ENCODE peak calls at places on chromosomes 1 and 21, in seven cellular contexts. O is suprapubic skin, H is stomach, W is SK-N-SH, Z is pancreas, B is upper lobe of right lung, Q is thoracic aorta. C is an unnamed sample.

GRCh38 chr1:161198877-161199431 is at the start of gene ADAMTS4:
- DNase-seq in Q (no peak), H (peak; percentile 43), B (no peak), Z (no peak), O (no peak), W (peak; percentile 43), C (no peak)

GRCh38 chr1:181448461-181448860 is 34.9 kb upstream of the CACNA1E start:
- DNase-seq in Q (no peak), W (no peak), Z (no peak), H (no peak), B (no peak), O (no peak), C (no peak)

GRCh38 chr1:2567083-2567679 is 11.0 kb downstream of the TNFRSF14 start:
- DNase-seq in H (no peak), O (no peak), Q (no peak), B (no peak), W (no peak), Z (peak; percentile 11), C (no peak)

GRCh38 chr1:221335161-221336101 is 406.5 kb downstream of the DUSP10 start:
- DNase-seq in B (no peak), Q (no peak), H (no peak), W (peak; percentile 4), Z (no peak), O (peak; percentile 79), C (peak; percentile 97)

GRCh38 chr1:7317888-7318287 is 453.2 kb upstream of the VAMP3 start:
- DNase-seq in O (no peak), Q (no peak), H (no peak), B (no peak), W (no peak), Z (no peak), C (no peak)

GRCh38 chr1:202656951-202657646 is 53.2 kb downstream of the SYT2 start:
- DNase-seq in W (no peak), B (no peak), H (no peak), O (no peak), Z (no peak), Q (no peak), C (peak; percentile 22)

GRCh38 chr1:246632584-246633168 is 66.4 kb downstream of the CNST start:
- DNase-seq in Q (no peak), O (no peak), B (no peak), H (no peak), W (no peak), Z (no peak), C (no peak)

GRCh38 chr1:37998089-37998808 is 7.1 kb downstream of the FHL3 start:
- DNase-seq in Q (no peak), O (no peak), B (no peak), W (no peak), Z (no peak), H (no peak), C (no peak)

GRCh38 chr21:43917515-43918384 is 52.7 kb downstream of the AGPAT3 start:
- DNase-seq in B (peak; percentile 37), Q (no peak), O (peak; percentile 15), W (no peak), Z (no peak), H (peak; percentile 55), C (no peak)

GRCh38 chr1:10280442-10281350 is 70.3 kb downstream of the KIF1B start:
- DNase-seq in Z (no peak), Q (no peak), O (no peak), H (no peak), W (no peak), B (no peak), C (no peak)

GRCh38 chr1:171740356-171740863 is 1.5 kb downstream of the VAMP4 start:
- DNase-seq in H (no peak), Q (no peak), W (no peak), Z (no peak), B (no peak), O (no peak), C (peak; percentile 15)

GRCh38 chr1:45321444-45321843 is 5.3 kb upstream of the HPDL start:
- DNase-seq in H (no peak), Q (no peak), B (no peak), O (no peak), Z (no peak), W (no peak), C (no peak)

GRCh38 chr1:115980998-115981993 is 5.0 kb downstream of the SLC22A15 start:
- DNase-seq in W (peak; percentile 73), Q (no peak), B (no peak), Z (no peak), H (no peak), O (no peak), C (peak; percentile 36)

GRCh38 chr21:37225440-37225839 is 41.7 kb downstream of the VPS26C start:
- DNase-seq in O (no peak), Q (no peak), Z (no peak), B (no peak), W (no peak), H (no peak), C (no peak)

GRCh38 chr1:24138481-24139158 is 4.3 kb downstream of the IL22RA1 start:
- DNase-seq in B (peak; percentile 33), W (no peak), O (no peak), Q (no peak), H (no peak), Z (no peak), C (no peak)

GRCh38 chr1:7430646-7431045 is 340.4 kb upstream of the VAMP3 start:
- DNase-seq in W (no peak), B (no peak), Q (no peak), Z (no peak), H (no peak), O (no peak), C (no peak)

GRCh38 chr21:27674037-27674436 is 707.1 kb upstream of the ADAMTS5 start:
- DNase-seq in Z (no peak), B (no peak), W (no peak), O (no peak), Q (no peak), H (no peak), C (no peak)

GRCh38 chr1:16979475-16980327 is 719 bp downstream of the MFAP2 start:
- DNase-seq in Z (no peak), W (peak; percentile 87), O (no peak), H (no peak), B (no peak), Q (no peak), C (no peak)

GRCh38 chr21:36780861-36781260 is 81.9 kb downstream of the SIM2 start:
- DNase-seq in Q (no peak), H (no peak), B (no peak), Z (no peak), W (no peak), O (no peak), C (no peak)

GRCh38 chr1:158422215-158422614 is 3.8 kb downstream of the OR10K2 start:
- DNase-seq in B (no peak), Q (no peak), H (no peak), W (no peak), Z (no peak), O (no peak), C (no peak)
- H3K4me1 ChIP-seq in B (no peaks in the 10 kb centered on the region), Q (no peaks in the 10 kb centered on the region), H (no peaks in the 10 kb centered on the region), W (no peaks in the 10 kb centered on the region), Z (no peaks in the 10 kb centered on the region), O (no peaks in the 10 kb centered on the region), C (no peaks in the 10 kb centered on the region)

GRCh38 chr1:204301171-204301957 is 58.4 kb downstream of the PLEKHA6 start:
- DNase-seq in B (no peak), Z (no peak), O (no peak), H (no peak), W (no peak), Q (no peak), C (no peak)
- H3K27me3 ChIP-seq in B (no peaks in the 10 kb centered on the region), Z (no peaks in the 10 kb centered on the region), O (no peaks in the 10 kb centered on the region), H (no peaks in the 10 kb centered on the region), W (peaks cover 20% of the 10 kb centered on the region), Q (no peaks in the 10 kb centered on the region), C (no peaks in the 10 kb centered on the region)

GRCh38 chr1:67307251-67308060 is at the start of gene IL12RB2:
- DNase-seq in B (peak; percentile 63), O (peak; percentile 79), W (peak; percentile 85), H (peak; percentile 27), Q (no peak), Z (peak; percentile 44), C (no peak)
- H3K4me3 ChIP-seq in B (peak within 1 kb of the TSS; percentile 46), O (peak within 1 kb of the TSS; percentile 70), W (peak within 1 kb of the TSS; percentile 39), H (peak within 1 kb of the TSS; percentile 50), Q (peak within 1 kb of the TSS; percentile 67), Z (peak within 1 kb of the TSS; percentile 55), C (no peak within 1 kb of the TSS)

GRCh38 chr1:219324171-219324570 is 150.5 kb downstream of the LYPLAL1 start:
- DNase-seq in Q (no peak), B (no peak), O (no peak), Z (no peak), H (no peak), W (no peak), C (no peak)

GRCh38 chr1:219326843-219327242 is 153.2 kb downstream of the LYPLAL1 start:
- DNase-seq in Z (no peak), H (no peak), Q (no peak), W (no peak), B (no peak), O (no peak), C (no peak)

GRCh38 chr1:219324629-219325367 is 151.1 kb downstream of the LYPLAL1 start:
- DNase-seq in W (no peak), H (no peak), O (no peak), B (no peak), Z (no peak), Q (no peak), C (peak; percentile 82)

GRCh38 chr1:219323426-219323825 is 149.7 kb downstream of the LYPLAL1 start:
- DNase-seq in Z (no peak), O (no peak), B (no peak), W (no peak), Q (no peak), H (no peak), C (no peak)

DNA sequence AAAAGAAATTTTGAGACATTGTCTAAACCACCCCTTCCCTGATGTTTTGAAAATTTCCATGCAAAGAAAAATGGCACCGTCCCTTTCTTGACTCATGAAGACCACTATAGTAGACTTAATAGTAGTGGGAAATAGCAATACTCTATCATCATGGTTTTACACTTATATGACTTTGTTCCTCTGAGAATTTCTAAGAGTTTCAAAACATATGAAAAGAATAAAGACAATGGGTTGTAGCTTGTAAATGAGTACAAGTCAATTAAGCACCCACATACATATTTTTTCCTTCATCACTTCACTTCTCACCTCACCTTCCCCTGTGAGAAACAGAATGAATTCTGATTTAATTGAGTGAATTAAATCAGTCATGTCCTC is 151.7 kb downstream of the LYPLAL1 start:
- DNase-seq in Q (no peak), W (no peak), Z (no peak), B (no peak), O (no peak), H (no peak), C (no peak)
- H3K4me1 ChIP-seq in Q (no peaks in the 10 kb centered on the region), W (no peaks in the 10 kb centered on the region), Z (no peaks in the 10 kb centered on the region), B (no peaks in the 10 kb centered on the region), O (no peaks in the 10 kb centered on the region), H (no peaks in the 10 kb centered on the region), C (peaks cover 17% of the 10 kb centered on the region)

GRCh38 chr21:34651642-34652041 is 17.2 kb upstream of the CLIC6 start:
- DNase-seq in H (no peak), O (no peak), Q (no peak), B (no peak), W (no peak), Z (no peak), C (no peak)
- H3K27me3 ChIP-seq in H (no peaks in the 10 kb centered on the region), O (peaks cover 11% of the 10 kb centered on the region), Q (no peaks in the 10 kb centered on the region), B (peaks cover 1% of the 10 kb centered on the region), W (peaks cover 21% of the 10 kb centered on the region), Z (no peaks in the 10 kb centered on the region), C (no peaks in the 10 kb centered on the region)

GRCh38 chr1:235069577-235070563 is 58.8 kb downstream of the TOMM20 start:
- DNase-seq in B (peak; percentile 92), Z (peak; percentile 91), H (peak; percentile 95), Q (peak; percentile 80), W (no peak), O (peak; percentile 89), C (peak; percentile 32)
- H3K4me3 ChIP-seq in B (no peak overlapping the region), Z (no peak overlapping the region), H (no peak overlapping the region), Q (no peak overlapping the region), W (no peak overlapping the region), O (no peak overlapping the region), C (no peak overlapping the region)

C was measured in SJSA1.